ENCODE peak calls at places on chromosomes 13 and 19, in ten cellular contexts. H is IMR-90; P is activated CD4-positive, alpha-beta T cell treated with anti-CD3 and anti-CD28 coated beads, Interleukin-2, amount 50 U/mL, for 24 hours; Z is aorta; R is sciatic nerve; A is mesenchymal stem cell; M is GM04504; B is Panc1; E is PC-3; S is NCI-H1436. W is an unnamed sample.

GRCh38 chr13:110312669-110313031 is 5.6 kb downstream of the COL4A2 start:
- DNase-seq in H (peak), P (no peak), Z (no peak), R (no peak), A (peak), M (peak), B (no peak), E (peak), S (no peak), W (no peak)

GRCh38 chr13:112849500-112849899 is 119.5 kb upstream of the MCF2L start:
- DNase-seq in H (peak), P (no peak), Z (peak), R (no peak), A (no peak), M (no peak), B (no peak), E (peak), S (peak), W (no peak)

GRCh38 chr13:69008503-69008902 is 1099.1 kb upstream of the ATXN8OS start:
- DNase-seq in H (no peak), P (no peak), Z (no peak), R (no peak), A (no peak), M (no peak), B (no peak), E (no peak), S (no peak), W (no peak)

GRCh38 chr19:28217064-28217463 is 995.9 kb downstream of the UQCRFS1 start:
- DNase-seq in H (no peak), P (no peak), Z (no peak), R (no peak), A (no peak), M (no peak), B (no peak), E (no peak), S (no peak), W (no peak)

GRCh38 chr19:2083174-2083854 is 12.8 kb downstream of the MOB3A start:
- DNase-seq in H (no peak), P (no peak), Z (no peak), R (no peak), A (no peak), M (no peak), B (no peak), E (no peak), S (no peak), W (no peak)

GRCh38 chr13:19927117-19927734 is 31.3 kb upstream of the ZMYM2 start:
- DNase-seq in H (peak), P (no peak), Z (no peak), R (no peak), A (peak), M (peak), B (peak), E (peak), S (no peak), W (no peak)

GRCh38 chr19:54518844-54519243 is 16.2 kb downstream of the LAIR2 start:
- DNase-seq in H (no peak), P (no peak), Z (no peak), R (no peak), A (no peak), M (no peak), B (peak), E (peak), S (peak), W (peak)

GRCh38 chr19:50414850-50415660 is 3.7 kb upstream of the SPIB start:
- DNase-seq in H (peak), P (peak), Z (peak), R (peak), A (peak), M (no peak), B (no peak), E (peak), S (no peak), W (no peak)

GRCh38 chr13:28329395-28330158 is 165.4 kb downstream of the FLT1 start:
- DNase-seq in H (peak), P (no peak), Z (peak), R (no peak), A (peak), M (peak), B (no peak), E (peak), S (no peak), W (peak)

GRCh38 chr19:5292843-5293606 is 47.6 kb downstream of the PTPRS start:
- DNase-seq in H (peak), P (peak), Z (peak), R (peak), A (peak), M (peak), B (no peak), E (peak), S (peak), W (no peak)

GRCh38 chr13:20151016-20151415 is 9.8 kb downstream of the GJA3 start:
- DNase-seq in H (no peak), P (no peak), Z (no peak), R (no peak), A (no peak), M (no peak), B (no peak), E (no peak), S (no peak), W (no peak)